ENCODE peak calls at places on chromosomes 12 and 14, in seven cellular contexts. One of them, this sample, is unnamed.
A peak's percentile ranks its signal among the peaks of the same experiment; 100 is the strongest.

GRCh38 chr14:30445852-30446251 is 113.1 kb upstream of the G2E3 start:
- DNase-seq in activated naive CD8-positive, alpha-beta T cell treated with anti-CD3 and anti-CD28 coated beads, Interleukin-2, amount 50 U/mL, for 24 hours: no peak
- DNase-seq in glutamatergic neuron: no peak
- DNase-seq in lower leg skin: no peak
- DNase-seq in HAP-1: no peak
- DNase-seq in iPS DF 6.9: no peak
- DNase-seq in mesendoderm: no peak
- DNase-seq in this sample: no peak

GRCh38 chr14:25430808-25431207 is 380.9 kb upstream of the STXBP6 start:
- DNase-seq in activated naive CD8-positive, alpha-beta T cell treated with anti-CD3 and anti-CD28 coated beads, Interleukin-2, amount 50 U/mL, for 24 hours: no peak
- DNase-seq in glutamatergic neuron: no peak
- DNase-seq in lower leg skin: no peak
- DNase-seq in HAP-1: no peak
- DNase-seq in iPS DF 6.9: no peak
- DNase-seq in mesendoderm: no peak
- DNase-seq in this sample: no peak

GRCh38 chr12:119249441-119249840 is 70.7 kb downstream of the HSPB8 start:
- DNase-seq in activated naive CD8-positive, alpha-beta T cell treated with anti-CD3 and anti-CD28 coated beads, Interleukin-2, amount 50 U/mL, for 24 hours: no peak
- DNase-seq in glutamatergic neuron: no peak
- DNase-seq in lower leg skin: no peak
- DNase-seq in HAP-1: no peak
- DNase-seq in iPS DF 6.9: no peak
- DNase-seq in mesendoderm: no peak
- DNase-seq in this sample: no peak

GRCh38 chr14:22837059-22837749 is 819 bp downstream of the MMP14 start:
- DNase-seq in activated naive CD8-positive, alpha-beta T cell treated with anti-CD3 and anti-CD28 coated beads, Interleukin-2, amount 50 U/mL, for 24 hours: no peak
- DNase-seq in glutamatergic neuron: peak; percentile 61
- DNase-seq in lower leg skin: no peak
- DNase-seq in HAP-1: no peak
- DNase-seq in iPS DF 6.9: no peak
- DNase-seq in mesendoderm: peak; percentile 67
- DNase-seq in this sample: no peak

GRCh38 chr12:34599530-34600513 is 577.5 kb downstream of the ALG10 start:
- DNase-seq in activated naive CD8-positive, alpha-beta T cell treated with anti-CD3 and anti-CD28 coated beads, Interleukin-2, amount 50 U/mL, for 24 hours: no peak
- DNase-seq in glutamatergic neuron: no peak
- DNase-seq in lower leg skin: no peak
- DNase-seq in HAP-1: no peak
- DNase-seq in iPS DF 6.9: no peak
- DNase-seq in mesendoderm: no peak
- DNase-seq in this sample: no peak

GRCh38 chr12:63917864-63918742 is 73.6 kb downstream of the SRGAP1 start:
- DNase-seq in activated naive CD8-positive, alpha-beta T cell treated with anti-CD3 and anti-CD28 coated beads, Interleukin-2, amount 50 U/mL, for 24 hours: no peak
- DNase-seq in glutamatergic neuron: peak; percentile 23
- DNase-seq in lower leg skin: peak; percentile 25
- DNase-seq in HAP-1: peak; percentile 92
- DNase-seq in iPS DF 6.9: no peak
- DNase-seq in mesendoderm: no peak
- DNase-seq in this sample: no peak

GRCh38 chr12:52735106-52735505 is 31.8 kb upstream of the KRT77 start:
- DNase-seq in activated naive CD8-positive, alpha-beta T cell treated with anti-CD3 and anti-CD28 coated beads, Interleukin-2, amount 50 U/mL, for 24 hours: no peak
- DNase-seq in glutamatergic neuron: no peak
- DNase-seq in lower leg skin: no peak
- DNase-seq in HAP-1: no peak
- DNase-seq in iPS DF 6.9: no peak
- DNase-seq in mesendoderm: no peak
- DNase-seq in this sample: no peak

GRCh38 chr12:54024581-54024980 is 3.7 kb upstream of the HOXC6 start:
- DNase-seq in activated naive CD8-positive, alpha-beta T cell treated with anti-CD3 and anti-CD28 coated beads, Interleukin-2, amount 50 U/mL, for 24 hours: no peak
- DNase-seq in glutamatergic neuron: no peak
- DNase-seq in lower leg skin: no peak
- DNase-seq in HAP-1: no peak
- DNase-seq in iPS DF 6.9: no peak
- DNase-seq in mesendoderm: no peak
- DNase-seq in this sample: no peak

GRCh38 chr12:78208106-78208505 is 377.4 kb downstream of the NAV3 start:
- DNase-seq in activated naive CD8-positive, alpha-beta T cell treated with anti-CD3 and anti-CD28 coated beads, Interleukin-2, amount 50 U/mL, for 24 hours: no peak
- DNase-seq in glutamatergic neuron: no peak
- DNase-seq in lower leg skin: no peak
- DNase-seq in HAP-1: no peak
- DNase-seq in iPS DF 6.9: no peak
- DNase-seq in mesendoderm: no peak
- DNase-seq in this sample: no peak

GRCh38 chr12:4274396-4274959 is 916 bp downstream of the CCND2 start:
- DNase-seq in activated naive CD8-positive, alpha-beta T cell treated with anti-CD3 and anti-CD28 coated beads, Interleukin-2, amount 50 U/mL, for 24 hours: no peak
- DNase-seq in glutamatergic neuron: no peak
- DNase-seq in lower leg skin: no peak
- DNase-seq in HAP-1: no peak
- DNase-seq in iPS DF 6.9: no peak
- DNase-seq in mesendoderm: no peak
- DNase-seq in this sample: peak; percentile 16

GRCh38 chr12:8817856-8818255 is 4.6 kb upstream of the A2ML1 start:
- DNase-seq in activated naive CD8-positive, alpha-beta T cell treated with anti-CD3 and anti-CD28 coated beads, Interleukin-2, amount 50 U/mL, for 24 hours: no peak
- DNase-seq in glutamatergic neuron: no peak
- DNase-seq in lower leg skin: no peak
- DNase-seq in HAP-1: no peak
- DNase-seq in iPS DF 6.9: no peak
- DNase-seq in mesendoderm: no peak
- DNase-seq in this sample: no peak

GRCh38 chr12:131947482-131948027 is 2.2 kb upstream of the EP400 start:
- DNase-seq in activated naive CD8-positive, alpha-beta T cell treated with anti-CD3 and anti-CD28 coated beads, Interleukin-2, amount 50 U/mL, for 24 hours: no peak
- DNase-seq in glutamatergic neuron: no peak
- DNase-seq in lower leg skin: no peak
- DNase-seq in HAP-1: no peak
- DNase-seq in iPS DF 6.9: no peak
- DNase-seq in mesendoderm: peak; percentile 28
- DNase-seq in this sample: no peak

This sample was measured in endothelial cell.